ENCODE peak calls at places on chromosomes 4 and X, in four cellular contexts. E is DND-41, G is body of pancreas, S is bronchial epithelial cell. T is an unnamed sample.

GRCh38 chr4:139986621-139987510 is 167.1 kb downstream of the MAML3 start:
- DNase-seq in E (no peak), G (no peak), S (no peak), T (no peak)

GRCh38 chr4:5784960-5785611 is 74.1 kb downstream of the EVC start:
- DNase-seq in E (no peak), G (no peak), S (no peak), T (peak; percentile 69)

GRCh38 chr4:526189-526909 is 27.3 kb downstream of the PIGG start:
- DNase-seq in E (no peak), G (no peak), S (no peak), T (no peak)

GRCh38 chrX:129842510-129843208 is 1.0 kb downstream of the ZDHHC9 start:
- DNase-seq in E (no peak), G (peak; percentile 50), S (peak; percentile 46), T (peak; percentile 22)

GRCh38 chr4:181998588-181998987 is 244.6 kb upstream of the TENM3 start:
- DNase-seq in E (no peak), G (no peak), S (no peak), T (no peak)

GRCh38 chrX:10414872-10415703 is 205.3 kb downstream of the MID1 start:
- DNase-seq in E (no peak), G (no peak), S (no peak), T (no peak)

GRCh38 chrX:136694491-136695087 is 46.6 kb downstream of the CD40LG start:
- DNase-seq in E (peak; percentile 9), G (no peak), S (peak; percentile 30), T (peak; percentile 48)

GRCh38 chr4:47349323-47349722 is 114.2 kb downstream of the COMMD8 start:
- DNase-seq in E (no peak), G (no peak), S (no peak), T (no peak)

GRCh38 chrX:53088136-53088974 is 5.6 kb upstream of the KANTR start:
- DNase-seq in E (no peak), G (peak; percentile 88), S (peak; percentile 83), T (peak; percentile 89)

GRCh38 chr4:104649631-104650030 is 154.9 kb upstream of the CXXC4 start:
- DNase-seq in E (no peak), G (no peak), S (no peak), T (no peak)

GRCh38 chr4:155539746-155540145 is 126.9 kb upstream of the GUCY1A1 start:
- DNase-seq in E (no peak), G (no peak), S (peak; percentile 39), T (peak; percentile 21)

GRCh38 chr4:161714022-161714751 is 449.6 kb downstream of the FSTL5 start:
- DNase-seq in E (no peak), G (no peak), S (peak; percentile 96), T (peak; percentile 96)

GRCh38 chr4:167868163-167868562 is 224.2 kb upstream of the ANXA10 start:
- DNase-seq in E (no peak), G (no peak), S (peak; percentile 12), T (peak; percentile 4)

GRCh38 chrX:13311560-13311959 is 8.3 kb downstream of the ATXN3L start:
- DNase-seq in E (no peak), G (no peak), S (no peak), T (no peak)

GRCh38 chr4:113278324-113278934 is 229.0 kb downstream of the ANK2 start:
- DNase-seq in E (peak; percentile 66), G (peak; percentile 64), S (peak; percentile 65), T (peak; percentile 84)

GRCh38 chr4:169815606-169816005 is 57.9 kb upstream of the HPF1 start:
- DNase-seq in E (no peak), G (no peak), S (peak; percentile 77), T (peak; percentile 77)

DNA sequence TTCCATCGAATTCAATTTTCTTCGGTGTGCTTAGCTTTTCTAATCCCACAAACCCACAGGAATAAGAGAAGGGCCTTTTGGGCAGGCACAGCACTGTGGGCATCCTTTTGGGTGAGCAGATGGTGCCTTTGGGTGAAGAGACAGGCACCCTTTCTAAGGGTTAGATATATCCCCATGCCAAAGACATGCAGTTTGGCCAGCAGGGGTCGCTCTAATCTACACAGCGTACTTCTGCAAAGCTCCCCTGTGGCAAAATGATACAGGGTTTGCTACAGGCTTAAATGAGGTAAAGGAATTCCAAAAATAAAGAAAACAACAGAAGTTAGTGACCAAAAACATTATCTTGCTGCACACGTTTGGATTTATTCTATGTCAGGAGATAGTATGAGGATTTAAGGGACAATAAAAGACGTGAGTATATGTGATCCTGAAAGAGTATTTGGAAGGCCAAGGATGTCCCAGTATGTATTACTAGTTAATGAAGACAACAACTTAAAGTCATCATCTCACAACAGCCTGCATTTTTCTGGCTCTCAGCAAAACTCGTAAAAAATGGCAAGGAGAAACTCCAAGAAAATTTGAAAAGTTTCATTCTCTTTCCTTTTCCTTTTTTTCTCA is 49.5 kb downstream of the PHEX start:
- DNase-seq in E (peak; percentile 11), G (peak; percentile 53), S (peak; percentile 43), T (peak; percentile 71)
- TF ChIP-seq CTCF in E (peak; percentile 43), G (peak; percentile 28), S (peak; percentile 70), T (peak; percentile 76)

GRCh38 chr4:142350886-142351285 is 495.2 kb downstream of the INPP4B start:
- DNase-seq in E (no peak), G (no peak), S (no peak), T (peak; percentile 21)

GRCh38 chr4:142351958-142352357 is 494.1 kb downstream of the INPP4B start:
- DNase-seq in E (no peak), G (no peak), S (no peak), T (no peak)

GRCh38 chr4:142345909-142346308 is 500.2 kb downstream of the INPP4B start:
- DNase-seq in E (no peak), G (no peak), S (no peak), T (no peak)

GRCh38 chr4:142348489-142349076 is 497.5 kb downstream of the INPP4B start:
- DNase-seq in E (no peak), G (no peak), S (no peak), T (peak; percentile 23)

GRCh38 chr4:142347241-142347640 is 498.9 kb downstream of the INPP4B start:
- DNase-seq in E (no peak), G (no peak), S (peak; percentile 84), T (peak; percentile 87)
- H3K4me3 ChIP-seq in E (no peak overlapping the region), G (no peak overlapping the region), S (no peak overlapping the region), T (no peak overlapping the region)

GRCh38 chr4:126582737-126583136 is 1050.0 kb upstream of the INTU start:
- DNase-seq in E (no peak), G (no peak), S (peak; percentile 29), T (peak; percentile 59)

DNA sequence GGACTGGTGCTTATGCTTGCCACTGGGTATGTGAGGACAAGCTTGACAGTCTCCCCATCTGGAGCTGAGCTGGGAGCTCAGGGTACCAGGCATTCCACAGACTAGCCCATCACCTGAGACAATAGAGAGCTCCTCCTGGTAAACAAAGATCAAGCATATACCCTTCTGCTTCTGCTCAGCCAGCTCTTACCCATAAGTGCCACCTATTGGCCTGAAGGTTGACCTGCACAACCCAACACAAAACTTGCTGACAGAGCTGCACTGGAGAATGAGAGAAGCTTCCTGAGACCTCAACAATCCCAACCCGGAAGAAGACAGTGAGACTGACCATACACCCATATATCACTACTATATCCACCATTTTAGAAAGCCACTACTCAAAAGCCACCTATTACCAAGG is 1049.2 kb upstream of the INTU start:
- DNase-seq in E (no peak), G (no peak), S (peak; percentile 43), T (peak; percentile 65)
- TF ChIP-seq CTCF in E (no peak), G (no peak), S (peak; percentile 69), T (peak; percentile 72)

GRCh38 chr4:184384810-184385557 is 89.4 kb downstream of the IRF2 start:
- DNase-seq in E (no peak), G (no peak), S (no peak), T (peak; percentile 32)
- H3K4me3 ChIP-seq in E (no peak overlapping the region), G (no peak overlapping the region), S (no peak overlapping the region), T (no peak overlapping the region)

T was measured in epithelial cell of esophagus.